ENCODE peak calls at places on chromosomes 12 and 14, in seven cellular contexts. One of them, this sample, is unnamed.

GRCh38 chr12:12835378-12836145 is 22.4 kb downstream of the DDX47 start:
- DNase-seq in epithelial cell of proximal tubule: no peak
- DNase-seq in AG10803: no peak
- DNase-seq in hepatocyte: peak; percentile 73
- DNase-seq in cardiac fibroblast: no peak
- DNase-seq in right lobe of liver: no peak
- DNase-seq in ovary: no peak
- DNase-seq in this sample: no peak

GRCh38 chr12:110269622-110270124 is 11.4 kb upstream of the ATP2A2 start:
- DNase-seq in epithelial cell of proximal tubule: no peak
- DNase-seq in hepatocyte: peak; percentile 68
- DNase-seq in cardiac fibroblast: peak; percentile 79
- DNase-seq in ovary: no peak
- DNase-seq in right lobe of liver: no peak
- DNase-seq in AG10803: peak; percentile 84
- DNase-seq in this sample: peak; percentile 90

GRCh38 chr14:73888971-73889370 is 2.3 kb downstream of the ZNF410 start:
- DNase-seq in right lobe of liver: no peak
- DNase-seq in hepatocyte: no peak
- DNase-seq in AG10803: peak; percentile 63
- DNase-seq in ovary: no peak
- DNase-seq in epithelial cell of proximal tubule: no peak
- DNase-seq in cardiac fibroblast: peak; percentile 21
- DNase-seq in this sample: no peak

GRCh38 chr12:60920841-60921495 is 1325.1 kb downstream of the SLC16A7 start:
- DNase-seq in epithelial cell of proximal tubule: no peak
- DNase-seq in right lobe of liver: no peak
- DNase-seq in cardiac fibroblast: peak; percentile 29
- DNase-seq in hepatocyte: no peak
- DNase-seq in ovary: no peak
- DNase-seq in AG10803: no peak
- DNase-seq in this sample: no peak

GRCh38 chr12:49869816-49870500 is 27.1 kb upstream of the BCDIN3D start:
- DNase-seq in hepatocyte: no peak
- DNase-seq in ovary: no peak
- DNase-seq in right lobe of liver: no peak
- DNase-seq in AG10803: no peak
- DNase-seq in epithelial cell of proximal tubule: no peak
- DNase-seq in cardiac fibroblast: no peak
- DNase-seq in this sample: no peak

GRCh38 chr12:77120695-77121094 is 55.3 kb upstream of the E2F7 start:
- DNase-seq in ovary: no peak
- DNase-seq in epithelial cell of proximal tubule: no peak
- DNase-seq in AG10803: peak; percentile 64
- DNase-seq in right lobe of liver: no peak
- DNase-seq in hepatocyte: no peak
- DNase-seq in cardiac fibroblast: peak; percentile 88
- DNase-seq in this sample: peak; percentile 80

GRCh38 chr14:67943947-67944346 is 124.4 kb downstream of the RAD51B start:
- DNase-seq in cardiac fibroblast: peak; percentile 95
- DNase-seq in ovary: peak; percentile 91
- DNase-seq in hepatocyte: peak; percentile 93
- DNase-seq in right lobe of liver: peak; percentile 31
- DNase-seq in AG10803: peak; percentile 92
- DNase-seq in epithelial cell of proximal tubule: peak; percentile 67
- DNase-seq in this sample: peak; percentile 97

GRCh38 chr12:82973601-82974000 is 286.9 kb downstream of the TMTC2 start:
- DNase-seq in ovary: no peak
- DNase-seq in epithelial cell of proximal tubule: no peak
- DNase-seq in AG10803: no peak
- DNase-seq in cardiac fibroblast: no peak
- DNase-seq in right lobe of liver: no peak
- DNase-seq in hepatocyte: no peak
- DNase-seq in this sample: no peak

GRCh38 chr12:105451211-105451610 is 120.7 kb downstream of the C12orf75 start:
- DNase-seq in cardiac fibroblast: peak; percentile 78
- DNase-seq in hepatocyte: no peak
- DNase-seq in epithelial cell of proximal tubule: no peak
- DNase-seq in ovary: no peak
- DNase-seq in right lobe of liver: no peak
- DNase-seq in AG10803: peak; percentile 90
- DNase-seq in this sample: peak; percentile 74

GRCh38 chr14:35277179-35277578 is 15.0 kb upstream of the PSMA6 start:
- DNase-seq in AG10803: no peak
- DNase-seq in hepatocyte: no peak
- DNase-seq in right lobe of liver: no peak
- DNase-seq in cardiac fibroblast: no peak
- DNase-seq in epithelial cell of proximal tubule: no peak
- DNase-seq in ovary: no peak
- DNase-seq in this sample: no peak

GRCh38 chr14:61077946-61078738 is 97.1 kb downstream of the SLC38A6 start:
- DNase-seq in cardiac fibroblast: peak; percentile 36
- DNase-seq in right lobe of liver: no peak
- DNase-seq in epithelial cell of proximal tubule: no peak
- DNase-seq in ovary: no peak
- DNase-seq in hepatocyte: no peak
- DNase-seq in AG10803: no peak
- DNase-seq in this sample: no peak

GRCh38 chr12:120725659-120726509 is at the start of gene ACADS:
- DNase-seq in right lobe of liver: peak; percentile 95
- DNase-seq in ovary: peak; percentile 89
- DNase-seq in epithelial cell of proximal tubule: no peak
- DNase-seq in cardiac fibroblast: peak; percentile 75
- DNase-seq in hepatocyte: peak; percentile 96
- DNase-seq in AG10803: peak; percentile 73
- DNase-seq in this sample: peak; percentile 77

GRCh38 chr14:65838565-65838964 is 426.0 kb downstream of the FUT8 start:
- DNase-seq in right lobe of liver: no peak
- DNase-seq in hepatocyte: no peak
- DNase-seq in epithelial cell of proximal tubule: no peak
- DNase-seq in ovary: no peak
- DNase-seq in cardiac fibroblast: no peak
- DNase-seq in AG10803: no peak
- DNase-seq in this sample: no peak

GRCh38 chr12:62847709-62848108 is 87.2 kb downstream of the PPM1H start:
- DNase-seq in hepatocyte: no peak
- DNase-seq in epithelial cell of proximal tubule: no peak
- DNase-seq in ovary: no peak
- DNase-seq in AG10803: no peak
- DNase-seq in right lobe of liver: no peak
- DNase-seq in cardiac fibroblast: no peak
- DNase-seq in this sample: no peak

GRCh38 chr14:102159841-102160240 is 20.1 kb downstream of the WDR20 start:
- DNase-seq in ovary: no peak
- DNase-seq in cardiac fibroblast: no peak
- DNase-seq in epithelial cell of proximal tubule: no peak
- DNase-seq in hepatocyte: no peak
- DNase-seq in right lobe of liver: no peak
- DNase-seq in AG10803: no peak
- DNase-seq in this sample: no peak

GRCh38 chr14:30751646-30752416 is 122.5 kb upstream of the COCH start:
- DNase-seq in hepatocyte: no peak
- DNase-seq in AG10803: no peak
- DNase-seq in right lobe of liver: no peak
- DNase-seq in ovary: no peak
- DNase-seq in cardiac fibroblast: no peak
- DNase-seq in epithelial cell of proximal tubule: no peak
- DNase-seq in this sample: no peak

GRCh38 chr12:96263449-96263902 is 69.3 kb downstream of the ELK3 start:
- DNase-seq in AG10803: no peak
- DNase-seq in epithelial cell of proximal tubule: no peak
- DNase-seq in hepatocyte: peak; percentile 45
- DNase-seq in cardiac fibroblast: peak; percentile 48
- DNase-seq in ovary: no peak
- DNase-seq in right lobe of liver: peak; percentile 81
- DNase-seq in this sample: peak; percentile 65

GRCh38 chr14:61322011-61322798 is 826 bp downstream of the PRKCH start:
- DNase-seq in hepatocyte: peak; percentile 61
- DNase-seq in cardiac fibroblast: no peak
- DNase-seq in AG10803: no peak
- DNase-seq in ovary: peak; percentile 43
- DNase-seq in right lobe of liver: peak; percentile 62
- DNase-seq in epithelial cell of proximal tubule: no peak
- DNase-seq in this sample: no peak

GRCh38 chr12:70722584-70723343 is 85.5 kb upstream of the PTPRB start:
- DNase-seq in hepatocyte: no peak
- DNase-seq in AG10803: peak; percentile 13
- DNase-seq in ovary: no peak
- DNase-seq in cardiac fibroblast: peak; percentile 12
- DNase-seq in epithelial cell of proximal tubule: no peak
- DNase-seq in right lobe of liver: no peak
- DNase-seq in this sample: peak; percentile 75

GRCh38 chr12:3837049-3837448 is 36.1 kb downstream of the PARP11 start:
- DNase-seq in cardiac fibroblast: no peak
- DNase-seq in right lobe of liver: no peak
- DNase-seq in ovary: no peak
- DNase-seq in hepatocyte: no peak
- DNase-seq in epithelial cell of proximal tubule: no peak
- DNase-seq in AG10803: no peak
- DNase-seq in this sample: no peak
- TF ChIP-seq CTCF in cardiac fibroblast: no peak
- TF ChIP-seq CTCF in right lobe of liver: no peak
- TF ChIP-seq CTCF in ovary: no peak
- TF ChIP-seq CTCF in hepatocyte: no peak
- TF ChIP-seq CTCF in epithelial cell of proximal tubule: no peak
- TF ChIP-seq CTCF in AG10803: no peak
- TF ChIP-seq CTCF in this sample: no peak

GRCh38 chr12:54021432-54022013 is 6.7 kb upstream of the HOXC6 start:
- DNase-seq in epithelial cell of proximal tubule: no peak
- DNase-seq in cardiac fibroblast: no peak
- DNase-seq in hepatocyte: no peak
- DNase-seq in AG10803: peak; percentile 66
- DNase-seq in right lobe of liver: no peak
- DNase-seq in ovary: peak; percentile 47
- DNase-seq in this sample: no peak

GRCh38 chr12:54019924-54020586 is 8.2 kb upstream of the HOXC6 start:
- DNase-seq in AG10803: peak; percentile 70
- DNase-seq in ovary: peak; percentile 57
- DNase-seq in hepatocyte: no peak
- DNase-seq in epithelial cell of proximal tubule: no peak
- DNase-seq in right lobe of liver: no peak
- DNase-seq in cardiac fibroblast: no peak
- DNase-seq in this sample: no peak

GRCh38 chr12:54019111-54019811 is 9.0 kb upstream of the HOXC6 start:
- DNase-seq in cardiac fibroblast: no peak
- DNase-seq in AG10803: peak; percentile 67
- DNase-seq in epithelial cell of proximal tubule: no peak
- DNase-seq in right lobe of liver: no peak
- DNase-seq in ovary: peak; percentile 59
- DNase-seq in hepatocyte: no peak
- DNase-seq in this sample: no peak

GRCh38 chr12:54021006-54021405 is 7.2 kb upstream of the HOXC6 start:
- DNase-seq in epithelial cell of proximal tubule: no peak
- DNase-seq in ovary: no peak
- DNase-seq in AG10803: no peak
- DNase-seq in right lobe of liver: no peak
- DNase-seq in cardiac fibroblast: no peak
- DNase-seq in hepatocyte: no peak
- DNase-seq in this sample: no peak

DNA sequence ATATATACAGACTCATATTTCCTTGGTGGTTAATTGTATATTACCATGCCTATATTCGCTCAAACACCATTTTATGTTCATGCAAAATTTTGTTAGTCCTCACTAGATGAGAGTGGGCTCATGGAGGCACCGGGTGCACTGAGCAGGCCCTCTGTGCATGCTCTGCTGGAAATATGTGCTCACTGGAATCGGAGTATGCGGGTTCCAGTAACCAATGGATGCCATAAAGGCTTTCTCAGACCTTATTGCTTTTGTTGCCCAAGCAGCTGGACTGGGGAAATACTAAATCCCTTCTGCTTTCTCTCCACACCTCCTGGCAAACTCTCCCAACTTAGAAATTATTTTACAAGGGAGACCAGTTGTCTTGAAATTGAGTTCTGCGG is 7.7 kb upstream of the HOXC6 start:
- DNase-seq in AG10803: no peak
- DNase-seq in ovary: no peak
- DNase-seq in right lobe of liver: no peak
- DNase-seq in epithelial cell of proximal tubule: no peak
- DNase-seq in cardiac fibroblast: no peak
- DNase-seq in hepatocyte: no peak
- DNase-seq in this sample: no peak
- H3K4me3 ChIP-seq in AG10803: peak overlapping the region; percentile 98
- H3K4me3 ChIP-seq in ovary: peak overlapping the region; percentile 56
- H3K4me3 ChIP-seq in right lobe of liver: no peak overlapping the region
- H3K4me3 ChIP-seq in epithelial cell of proximal tubule: peak overlapping the region; percentile 84
- H3K4me3 ChIP-seq in cardiac fibroblast: no peak overlapping the region
- H3K4me3 ChIP-seq in hepatocyte: no peak overlapping the region
- H3K4me3 ChIP-seq in this sample: no peak overlapping the region

GRCh38 chr12:90897981-90898380 is 57.0 kb downstream of the CCER1 start:
- DNase-seq in cardiac fibroblast: peak; percentile 14
- DNase-seq in epithelial cell of proximal tubule: no peak
- DNase-seq in AG10803: no peak
- DNase-seq in hepatocyte: no peak
- DNase-seq in right lobe of liver: no peak
- DNase-seq in ovary: no peak
- DNase-seq in this sample: no peak

GRCh38 chr12:90899456-90900182 is 55.4 kb downstream of the CCER1 start:
- DNase-seq in hepatocyte: no peak
- DNase-seq in AG10803: peak; percentile 23
- DNase-seq in cardiac fibroblast: peak; percentile 48
- DNase-seq in epithelial cell of proximal tubule: no peak
- DNase-seq in right lobe of liver: no peak
- DNase-seq in ovary: no peak
- DNase-seq in this sample: no peak

GRCh38 chr12:90897316-90897715 is 57.7 kb downstream of the CCER1 start:
- DNase-seq in ovary: no peak
- DNase-seq in epithelial cell of proximal tubule: no peak
- DNase-seq in cardiac fibroblast: no peak
- DNase-seq in hepatocyte: no peak
- DNase-seq in right lobe of liver: no peak
- DNase-seq in AG10803: no peak
- DNase-seq in this sample: no peak

GRCh38 chr12:90905691-90906370 is 49.1 kb downstream of the CCER1 start:
- DNase-seq in epithelial cell of proximal tubule: no peak
- DNase-seq in right lobe of liver: no peak
- DNase-seq in hepatocyte: no peak
- DNase-seq in cardiac fibroblast: peak; percentile 68
- DNase-seq in ovary: no peak
- DNase-seq in AG10803: no peak
- DNase-seq in this sample: peak; percentile 21

DNA sequence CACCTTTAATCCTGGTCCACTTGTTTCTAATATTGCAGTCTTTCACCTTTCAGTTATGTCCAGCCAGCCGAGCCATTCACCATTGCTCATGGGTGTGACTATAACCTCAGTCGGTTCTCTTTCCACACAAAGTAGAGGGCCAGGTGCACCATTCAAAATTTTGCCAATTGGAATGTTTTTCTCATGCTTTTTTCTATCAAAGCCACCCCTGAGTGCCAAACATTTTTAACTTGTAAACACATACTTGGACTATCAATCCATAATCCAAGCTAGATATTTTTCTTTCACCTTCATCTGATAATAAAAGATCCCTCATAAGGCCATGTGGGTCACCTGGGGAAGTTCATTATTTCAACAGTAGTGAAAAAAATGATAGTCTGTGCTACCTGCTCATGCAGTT is 52.4 kb downstream of the CCER1 start:
- DNase-seq in ovary: no peak
- DNase-seq in hepatocyte: no peak
- DNase-seq in epithelial cell of proximal tubule: no peak
- DNase-seq in AG10803: no peak
- DNase-seq in right lobe of liver: no peak
- DNase-seq in cardiac fibroblast: no peak
- DNase-seq in this sample: no peak
- TF ChIP-seq CTCF in ovary: no peak
- TF ChIP-seq CTCF in hepatocyte: no peak
- TF ChIP-seq CTCF in epithelial cell of proximal tubule: no peak
- TF ChIP-seq CTCF in AG10803: no peak
- TF ChIP-seq CTCF in right lobe of liver: no peak
- TF ChIP-seq CTCF in cardiac fibroblast: no peak
- TF ChIP-seq CTCF in this sample: no peak

GRCh38 chr14:49583629-49584028 is 2.6 kb downstream of the RPS29 start:
- DNase-seq in ovary: no peak
- DNase-seq in cardiac fibroblast: no peak
- DNase-seq in right lobe of liver: no peak
- DNase-seq in hepatocyte: no peak
- DNase-seq in AG10803: no peak
- DNase-seq in epithelial cell of proximal tubule: no peak
- DNase-seq in this sample: no peak
- H3K4me3 ChIP-seq in ovary: no peak overlapping the region
- H3K4me3 ChIP-seq in cardiac fibroblast: no peak overlapping the region
- H3K4me3 ChIP-seq in right lobe of liver: no peak overlapping the region
- H3K4me3 ChIP-seq in hepatocyte: no peak overlapping the region
- H3K4me3 ChIP-seq in AG10803: no peak overlapping the region
- H3K4me3 ChIP-seq in epithelial cell of proximal tubule: no peak overlapping the region
- H3K4me3 ChIP-seq in this sample: no peak overlapping the region

This sample was measured in fibroblast of pulmonary artery.